ENCODE peak calls at places on chromosomes 11 and 22, in ten cellular contexts. T is stimulated activated CD8-positive, alpha-beta memory T cell treated with anti-CD3 and anti-CD28 coated beads, Interleukin-15, amount 100 ng/mL, for 4 hours; F is suprapubic skin; I is effector CD4-positive, alpha-beta T cell; Y is activated CD4-positive, alpha-beta T cell treated with anti-CD3 and anti-CD28 coated beads, Interleukin-2, amount 50 U/mL, for 24 hours; Q is mesenchymal stem cell; S is stimulated activated CD4-positive, alpha-beta T cell treated with anti-CD3 and anti-CD28 coated beads, TNF-alpha, amount 100 ng/mL, for 1 hour; V is caudate nucleus; J is activated CD8-positive, alpha-beta memory T cell treated with anti-CD3 and anti-CD28 coated beads, Interleukin-2, amount 10 ng/mL, durations not matched to agents 7 days and 5 days; O is NCI-H187. C is an unnamed sample.

GRCh38 chr11:79437981-79438630 is 2.7 kb downstream of the TENM4 start:
- DNase-seq in T (no peak), F (peak; percentile 79), I (no peak), Y (no peak), Q (peak; percentile 22), S (no peak), V (no peak), J (no peak), O (peak; percentile 11), C (peak; percentile 30)

GRCh38 chr11:1176224-1177019 is 18.7 kb downstream of the MUC5AC start:
- DNase-seq in T (no peak), F (no peak), I (no peak), Y (no peak), Q (no peak), S (no peak), V (no peak), J (no peak), O (no peak), C (no peak)

GRCh38 chr11:10542776-10543175 is 1.8 kb upstream of the RNF141 start:
- DNase-seq in T (no peak), F (no peak), I (no peak), Y (no peak), Q (no peak), S (no peak), V (no peak), J (no peak), O (no peak), C (no peak)

GRCh38 chr11:36452231-36452630 is 57.8 kb downstream of the TRAF6 start:
- DNase-seq in T (no peak), F (no peak), I (no peak), Y (no peak), Q (peak; percentile 68), S (no peak), V (no peak), J (peak; percentile 42), O (no peak), C (no peak)

GRCh38 chr11:45918331-45918941 is 759 bp upstream of the PEX16 start:
- DNase-seq in T (peak; percentile 12), F (peak; percentile 91), I (peak; percentile 48), Y (peak; percentile 40), Q (peak; percentile 84), S (peak; percentile 40), V (peak; percentile 76), J (peak; percentile 84), O (peak; percentile 27), C (no peak)

GRCh38 chr11:94147433-94147845 is 18.8 kb downstream of the PANX1 start:
- DNase-seq in T (peak; percentile 10), F (no peak), I (no peak), Y (peak; percentile 18), Q (no peak), S (no peak), V (no peak), J (peak; percentile 66), O (no peak), C (no peak)

GRCh38 chr11:8338138-8338537 is 74.5 kb upstream of the LMO1 start:
- DNase-seq in T (no peak), F (no peak), I (no peak), Y (no peak), Q (peak; percentile 41), S (no peak), V (peak; percentile 4), J (peak; percentile 45), O (no peak), C (no peak)

GRCh38 chr11:109697140-109697843 is 275.3 kb downstream of the C11orf87 start:
- DNase-seq in T (no peak), F (no peak), I (no peak), Y (no peak), Q (peak; percentile 64), S (no peak), V (no peak), J (no peak), O (no peak), C (no peak)

GRCh38 chr22:44622685-44623084 is 79.3 kb upstream of the PRR5 start:
- DNase-seq in T (no peak), F (no peak), I (no peak), Y (no peak), Q (no peak), S (no peak), V (no peak), J (no peak), O (no peak), C (no peak)

GRCh38 chr11:96045622-96046456 is 121.9 kb upstream of the MTMR2 start:
- DNase-seq in T (no peak), F (no peak), I (no peak), Y (no peak), Q (peak; percentile 40), S (no peak), V (peak; percentile 7), J (no peak), O (no peak), C (no peak)

GRCh38 chr11:469684-470667 is 19.9 kb downstream of the PTDSS2 start:
- DNase-seq in T (no peak), F (peak; percentile 84), I (no peak), Y (no peak), Q (peak; percentile 92), S (no peak), V (peak; percentile 76), J (no peak), O (no peak), C (no peak)

GRCh38 chr11:74929431-74930363 is 19.2 kb downstream of the XRRA1 start:
- DNase-seq in T (peak; percentile 45), F (peak; percentile 82), I (peak; percentile 56), Y (peak; percentile 64), Q (peak; percentile 92), S (peak; percentile 7), V (peak; percentile 64), J (peak; percentile 80), O (peak; percentile 17), C (peak; percentile 61)

GRCh38 chr22:36814796-36815195 is 2.0 kb downstream of the PVALB start:
- DNase-seq in T (no peak), F (no peak), I (no peak), Y (no peak), Q (no peak), S (no peak), V (no peak), J (no peak), O (no peak), C (no peak)

GRCh38 chr11:118608268-118609214 is 1.1 kb downstream of the PHLDB1 start:
- DNase-seq in T (peak; percentile 82), F (peak; percentile 94), I (peak; percentile 91), Y (peak; percentile 60), Q (peak; percentile 94), S (peak; percentile 63), V (peak; percentile 62), J (peak; percentile 69), O (no peak), C (peak; percentile 66)

GRCh38 chr11:119081682-119082081 is 3.0 kb upstream of the HMBS start:
- DNase-seq in T (no peak), F (no peak), I (no peak), Y (no peak), Q (no peak), S (no peak), V (peak; percentile 45), J (no peak), O (no peak), C (no peak)

C was measured in memory B cell.